ENCODE peak calls at places on chromosomes 1 and 21, in seven cellular contexts. S is Caco-2; E is gastrocnemius medialis; V is heart left ventricle; A is effector memory CD4-positive, alpha-beta T cell; K is fibroblast of lung; U is kidney. R is an unnamed sample.

GRCh38 chr1:235442788-235443429 is 61.3 kb downstream of the B3GALNT2 start:
- DNase-seq in E (no peak), U (no peak), V (no peak), K (peak; percentile 82), S (no peak), A (no peak), R (no peak)

GRCh38 chr1:109240158-109241152 is 8.9 kb upstream of the CELSR2 start:
- DNase-seq in S (no peak), K (peak; percentile 70), E (no peak), U (peak; percentile 94), V (peak; percentile 79), A (no peak), R (no peak)

GRCh38 chr1:78279051-78279450 is 211.7 kb upstream of the PTGFR start:
- DNase-seq in V (no peak), S (no peak), E (no peak), K (peak; percentile 98), U (no peak), A (no peak), R (no peak)

GRCh38 chr1:218430802-218431201 is 85.7 kb downstream of the TGFB2 start:
- DNase-seq in U (no peak), S (no peak), K (peak; percentile 54), A (no peak), E (no peak), V (no peak), R (no peak)

GRCh38 chr1:20345419-20345818 is 54.7 kb downstream of the VWA5B1 start:
- DNase-seq in U (peak; percentile 6), E (no peak), V (no peak), S (no peak), A (no peak), K (no peak), R (no peak)

GRCh38 chr21:27060190-27060589 is 93.3 kb upstream of the ADAMTS5 start:
- DNase-seq in U (no peak), A (no peak), S (no peak), V (no peak), E (no peak), K (peak; percentile 37), R (no peak)

GRCh38 chr21:45792682-45793383 is 149.3 kb downstream of the PCBP3 start:
- DNase-seq in E (no peak), V (no peak), K (no peak), A (no peak), S (no peak), U (no peak), R (no peak)

GRCh38 chr1:65471901-65472332 is 51.4 kb downstream of the LEPR start:
- DNase-seq in U (no peak), S (no peak), V (no peak), K (no peak), E (no peak), A (no peak), R (no peak)

GRCh38 chr1:6962956-6963915 is 178.0 kb downstream of the CAMTA1 start:
- DNase-seq in S (peak; percentile 62), A (peak; percentile 12), E (no peak), V (peak; percentile 44), K (peak; percentile 18), U (peak; percentile 88), R (peak; percentile 69)

GRCh38 chr1:104987210-104987609 is 1237.5 kb downstream of the AMY1C start:
- DNase-seq in S (no peak), V (no peak), K (no peak), U (no peak), A (no peak), E (no peak), R (no peak)

GRCh38 chr1:85447000-85447943 is 17.7 kb downstream of the DDAH1 start:
- DNase-seq in A (no peak), V (no peak), U (no peak), K (peak; percentile 56), E (no peak), S (no peak), R (no peak)

DNA sequence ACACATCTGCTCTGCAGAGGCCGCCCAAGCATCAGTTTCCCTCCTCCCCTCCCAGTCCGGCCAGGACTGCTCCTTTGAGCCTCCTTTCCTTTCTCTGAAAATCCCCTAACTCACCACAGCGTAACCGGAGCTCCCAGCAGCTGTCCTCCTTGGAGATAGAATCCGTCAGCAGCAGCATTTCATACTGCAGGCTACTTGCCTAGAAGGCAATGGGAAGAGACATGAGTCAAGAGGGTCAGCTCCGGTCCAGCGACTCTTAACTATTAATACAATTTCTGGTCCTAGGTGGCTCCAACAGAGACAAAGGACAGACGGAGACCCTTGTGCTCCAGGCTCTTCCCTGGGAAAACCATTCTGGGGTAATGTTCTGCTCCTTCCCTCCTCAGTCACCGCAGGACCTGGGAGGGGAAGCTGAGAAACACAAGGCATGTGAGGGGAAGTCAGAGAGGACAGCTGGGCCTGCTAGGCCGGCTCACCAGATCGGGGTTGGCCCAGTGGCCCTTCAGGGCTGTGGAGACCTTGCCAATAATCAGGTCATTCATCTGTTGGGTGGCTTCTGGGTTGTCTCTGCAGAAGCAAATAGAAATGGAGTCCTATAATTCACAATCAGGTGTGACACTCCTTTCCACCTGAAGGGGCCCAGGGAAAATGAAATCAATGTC is 99.7 kb downstream of the UBR4 start:
- DNase-seq in U (no peak), A (no peak), K (no peak), S (no peak), V (no peak), E (no peak), R (no peak)
- H3K36me3 ChIP-seq in U (peaks cover 92% of the 10 kb centered on the region), A (peaks cover 95% of the 10 kb centered on the region), K (peaks cover 46% of the 10 kb centered on the region), S (no peaks in the 10 kb centered on the region), V (peaks cover 100% of the 10 kb centered on the region), E (peaks cover 15% of the 10 kb centered on the region), R (peaks cover 95% of the 10 kb centered on the region)

GRCh38 chr1:33335020-33335419 is 14.1 kb upstream of the A3GALT2 start:
- DNase-seq in E (no peak), K (no peak), U (no peak), V (no peak), S (no peak), A (no peak), R (peak; percentile 61)
- H3K4me1 ChIP-seq in E (peaks cover 90% of the 10 kb centered on the region), K (peaks cover 67% of the 10 kb centered on the region), U (peaks cover 64% of the 10 kb centered on the region), V (peaks cover 92% of the 10 kb centered on the region), S (peaks cover 25% of the 10 kb centered on the region), A (no peaks in the 10 kb centered on the region), R (peaks cover 83% of the 10 kb centered on the region)

DNA sequence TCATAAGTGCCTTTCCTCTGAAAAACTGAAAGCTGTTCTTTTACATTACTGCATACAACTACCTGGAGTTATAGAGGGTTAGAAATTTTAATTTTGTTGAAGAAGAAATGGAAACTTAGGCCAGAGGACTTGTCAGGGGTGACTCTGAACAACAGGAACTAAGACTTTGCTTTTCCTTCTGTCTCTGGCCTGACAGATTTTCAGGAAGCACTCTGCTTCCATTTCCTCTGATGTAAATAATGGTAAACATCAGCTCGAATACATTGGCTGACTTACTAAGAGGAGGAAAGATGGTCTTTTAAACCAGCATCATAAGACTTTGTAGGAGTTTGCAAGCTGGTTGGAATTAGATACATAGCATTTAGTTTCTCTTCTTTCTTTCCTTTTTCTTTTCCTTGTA is 27.1 kb upstream of the PLEKHM2 start:
- DNase-seq in U (no peak), V (no peak), E (no peak), S (no peak), K (no peak), A (no peak), R (no peak)
- H3K36me3 ChIP-seq in U (peaks cover 45% of the 10 kb centered on the region), V (peaks cover 94% of the 10 kb centered on the region), E (peaks cover 3% of the 10 kb centered on the region), S (peaks cover 7% of the 10 kb centered on the region), K (peaks cover 8% of the 10 kb centered on the region), A (peaks cover 52% of the 10 kb centered on the region), R (peaks cover 52% of the 10 kb centered on the region)

GRCh38 chr1:107950434-107950833 is 14.5 kb downstream of the VAV3 start:
- DNase-seq in S (no peak), A (no peak), V (no peak), U (no peak), K (no peak), E (no peak), R (no peak)

GRCh38 chr1:107954121-107954520 is 10.9 kb downstream of the VAV3 start:
- DNase-seq in E (no peak), U (no peak), S (no peak), K (no peak), A (no peak), V (no peak), R (no peak)

GRCh38 chr1:107952989-107953388 is 12.0 kb downstream of the VAV3 start:
- DNase-seq in A (no peak), U (no peak), S (no peak), V (no peak), K (no peak), E (no peak), R (no peak)

GRCh38 chr1:107954719-107955415 is 10.1 kb downstream of the VAV3 start:
- DNase-seq in E (no peak), S (no peak), U (no peak), V (no peak), A (no peak), K (no peak), R (no peak)

GRCh38 chr1:107953551-107953950 is 11.4 kb downstream of the VAV3 start:
- DNase-seq in E (no peak), A (no peak), K (no peak), U (no peak), V (no peak), S (no peak), R (no peak)
- H3K4me1 ChIP-seq in E (peaks cover 14% of the 10 kb centered on the region), A (no peaks in the 10 kb centered on the region), K (no peaks in the 10 kb centered on the region), U (no peaks in the 10 kb centered on the region), V (peaks cover 17% of the 10 kb centered on the region), S (no peaks in the 10 kb centered on the region), R (no peaks in the 10 kb centered on the region)